ENCODE peak calls at places on chromosome 9, in four cellular contexts. G is transverse colon, M is upper lobe of left lung, D is heart left ventricle. X is an unnamed sample.

GRCh38 chr9:99046068-99046467 is 58.8 kb upstream of the TGFBR1 start:
- DNase-seq in G (no peak), M (no peak), D (no peak), X (no peak)

GRCh38 chr9:123686131-123686848 is 243.6 kb downstream of the DENND1A start:
- DNase-seq in G (peak; percentile 71), M (no peak), D (peak; percentile 17), X (peak; percentile 19)

GRCh38 chr9:78033870-78034269 is 2.3 kb upstream of the GNAQ start:
- DNase-seq in G (no peak), M (no peak), D (no peak), X (no peak)

GRCh38 chr9:35426627-35427026 is 63.3 kb upstream of the RUSC2 start:
- DNase-seq in G (no peak), M (no peak), D (no peak), X (peak; percentile 14)

GRCh38 chr9:1978941-1979340 is 36.2 kb upstream of the SMARCA2 start:
- DNase-seq in G (no peak), M (no peak), D (no peak), X (no peak)

GRCh38 chr9:97388721-97389238 is 23.1 kb upstream of the TDRD7 start:
- DNase-seq in G (no peak), M (no peak), D (no peak), X (no peak)

GRCh38 chr9:126516936-126517750 is 96.6 kb upstream of the LMX1B start:
- DNase-seq in G (no peak), M (peak; percentile 89), D (peak; percentile 41), X (peak; percentile 53)

GRCh38 chr9:78288214-78288892 is 8.6 kb upstream of the PSAT1 start:
- DNase-seq in G (no peak), M (no peak), D (no peak), X (no peak)

GRCh38 chr9:126836216-126836615 is 24.2 kb upstream of the ZBTB34 start:
- DNase-seq in G (no peak), M (no peak), D (no peak), X (no peak)

GRCh38 chr9:99635032-99635431 is 186.7 kb upstream of the NR4A3 start:
- DNase-seq in G (no peak), M (no peak), D (no peak), X (no peak)

GRCh38 chr9:95104088-95104960 is 213.2 kb downstream of the FANCC start:
- DNase-seq in G (no peak), M (no peak), D (no peak), X (no peak)

GRCh38 chr9:121348321-121348720 is 21.7 kb downstream of the STOM start:
- DNase-seq in G (no peak), M (no peak), D (no peak), X (no peak)

GRCh38 chr9:84140535-84141101 is 160.0 kb downstream of the RMI1 start:
- DNase-seq in G (peak; percentile 74), M (peak; percentile 86), D (no peak), X (no peak)

GRCh38 chr9:123401879-123402513 is 46.0 kb downstream of the CRB2 start:
- DNase-seq in G (peak; percentile 41), M (no peak), D (no peak), X (peak; percentile 64)

GRCh38 chr9:129910628-129911567 is 75.6 kb downstream of the USP20 start:
- DNase-seq in G (no peak), M (no peak), D (no peak), X (peak; percentile 91)

GRCh38 chr9:98031935-98032334 is 24.6 kb upstream of the NANS start:
- DNase-seq in G (no peak), M (no peak), D (no peak), X (no peak)

GRCh38 chr9:108100571-108100970 is 611.0 kb upstream of the KLF4 start:
- DNase-seq in G (no peak), M (no peak), D (no peak), X (no peak)

GRCh38 chr9:79129865-79130480 is 441.8 kb upstream of the TLE4 start:
- DNase-seq in G (peak; percentile 29), M (no peak), D (peak; percentile 16), X (peak; percentile 58)

GRCh38 chr9:99365233-99365980 is 143.3 kb downstream of the SEC61B start:
- DNase-seq in G (no peak), M (no peak), D (no peak), X (no peak)

GRCh38 chr9:108039491-108039890 is 549.9 kb upstream of the KLF4 start:
- DNase-seq in G (no peak), M (no peak), D (no peak), X (no peak)

GRCh38 chr9:12933957-12934356 is 159.1 kb downstream of the LURAP1L start:
- DNase-seq in G (no peak), M (no peak), D (no peak), X (peak; percentile 27)

GRCh38 chr9:97990259-97990658 is 7.1 kb downstream of the ANP32B start:
- DNase-seq in G (no peak), M (no peak), D (no peak), X (peak; percentile 40)

GRCh38 chr9:130240410-130241197 is 25.0 kb upstream of the HMCN2 start:
- DNase-seq in G (peak; percentile 53), M (no peak), D (peak; percentile 74), X (peak; percentile 71)

GRCh38 chr9:76905984-76906861 is at the start of gene PRUNE2:
- DNase-seq in G (peak; percentile 87), M (peak; percentile 94), D (peak; percentile 49), X (peak; percentile 66)

GRCh38 chr9:82571540-82571939 is 491.4 kb downstream of the RASEF start:
- DNase-seq in G (no peak), M (no peak), D (no peak), X (no peak)

GRCh38 chr9:107286057-107286456 is 3.0 kb downstream of the RAD23B start:
- DNase-seq in G (no peak), M (no peak), D (no peak), X (peak; percentile 24)

GRCh38 chr9:134908524-134909364 is 9.0 kb downstream of the FCN1 start:
- DNase-seq in G (no peak), M (no peak), D (no peak), X (no peak)

GRCh38 chr9:81649475-81649874 is 39.9 kb downstream of the TLE1 start:
- DNase-seq in G (peak; percentile 19), M (no peak), D (no peak), X (no peak)

GRCh38 chr9:116569111-116569510 is 118.0 kb upstream of the TRIM32 start:
- DNase-seq in G (no peak), M (no peak), D (no peak), X (no peak)

GRCh38 chr9:8384126-8384525 is 584.5 kb upstream of the DMAC1 start:
- DNase-seq in G (no peak), M (no peak), D (no peak), X (no peak)

GRCh38 chr9:35481347-35481975 is 8.4 kb upstream of the RUSC2 start:
- DNase-seq in G (peak; percentile 54), M (no peak), D (peak; percentile 33), X (peak; percentile 71)

GRCh38 chr9:23552876-23553275 is 273.2 kb downstream of the ELAVL2 start:
- DNase-seq in G (no peak), M (no peak), D (no peak), X (no peak)

GRCh38 chr9:133715295-133715865 is 22.8 kb downstream of the SARDH start:
- DNase-seq in G (no peak), M (peak; percentile 69), D (peak; percentile 49), X (no peak)

GRCh38 chr9:133718533-133719315 is 19.4 kb downstream of the SARDH start:
- DNase-seq in G (no peak), M (no peak), D (peak; percentile 5), X (no peak)

GRCh38 chr9:133715866-133716563 is 22.1 kb downstream of the SARDH start:
- DNase-seq in G (no peak), M (peak; percentile 78), D (peak; percentile 48), X (no peak)

GRCh38 chr9:133716564-133717112 is 21.5 kb downstream of the SARDH start:
- DNase-seq in G (no peak), M (peak; percentile 39), D (peak; percentile 44), X (no peak)

GRCh38 chr9:133717113-133718031 is 20.8 kb downstream of the SARDH start:
- DNase-seq in G (no peak), M (peak; percentile 61), D (peak; percentile 5), X (no peak)
- TF ChIP-seq POLR2A in G (no peak), M (no peak), D (no peak), X (no peak)

GRCh38 chr9:131633491-131634031 is 88.2 kb downstream of the PRRT1B start:
- DNase-seq in G (no peak), M (no peak), D (no peak), X (no peak)

GRCh38 chr9:131635912-131636311 is 90.6 kb downstream of the PRRT1B start:
- DNase-seq in G (no peak), M (no peak), D (no peak), X (no peak)

GRCh38 chr9:131631254-131631653 is 85.9 kb downstream of the PRRT1B start:
- DNase-seq in G (no peak), M (no peak), D (no peak), X (no peak)

GRCh38 chr9:131636593-131636992 is 91.3 kb downstream of the PRRT1B start:
- DNase-seq in G (no peak), M (no peak), D (no peak), X (peak; percentile 48)

GRCh38 chr9:131635285-131635684 is 90.0 kb downstream of the PRRT1B start:
- DNase-seq in G (peak; percentile 90), M (no peak), D (peak; percentile 83), X (peak; percentile 99)
- TF ChIP-seq POLR2A in G (peak; percentile 64), M (peak; percentile 81), D (no peak), X (no peak)

GRCh38 chr9:86946712-86947145 is 577 bp downstream of the GAS1 start:
- DNase-seq in G (peak; percentile 33), M (no peak), D (peak; percentile 54), X (peak; percentile 42)

GRCh38 chr9:86944974-86945867 is 2.1 kb downstream of the GAS1 start:
- DNase-seq in G (no peak), M (no peak), D (peak; percentile 13), X (no peak)

GRCh38 chr9:86943871-86944240 is 3.5 kb downstream of the GAS1 start:
- DNase-seq in G (no peak), M (no peak), D (no peak), X (no peak)

GRCh38 chr9:86947146-86948081 is at the start of gene GAS1:
- DNase-seq in G (peak; percentile 78), M (peak; percentile 92), D (peak; percentile 88), X (peak; percentile 84)

GRCh38 chr9:86945868-86946711 is 1.2 kb downstream of the GAS1 start:
- DNase-seq in G (peak; percentile 44), M (peak; percentile 93), D (peak; percentile 61), X (peak; percentile 55)
- TF ChIP-seq POLR2A in G (no peak), M (no peak), D (no peak), X (no peak)

GRCh38 chr9:136237486-136238341 is 7.9 kb downstream of the QSOX2 start:
- DNase-seq in G (no peak), M (no peak), D (no peak), X (no peak)
- TF ChIP-seq POLR2A in G (no peak), M (no peak), D (no peak), X (no peak)